ENCODE peak calls at places on chromosomes 13 and 19, in six cellular contexts. D is GM23338, V is neural progenitor cell, C is hepatocyte, H is HCT116, Y is OCI-LY7. A is an unnamed sample.

GRCh38 chr19:47353307-47353712 is 4.2 kb downstream of the DHX34 start:
- DNase-seq in V (no peak), C (no peak), Y (no peak), H (no peak), D (no peak), A (no peak)

GRCh38 chr19:55383279-55383788 is 758 bp downstream of the TMEM238 start:
- DNase-seq in D (peak), V (no peak), C (no peak), Y (no peak), H (no peak), A (no peak)

GRCh38 chr13:52665325-52665724 is 12.7 kb downstream of the SUGT1 start:
- DNase-seq in H (peak), D (peak), V (peak), C (peak), Y (peak), A (peak)

GRCh38 chr19:1016647-1017114 is 4.2 kb downstream of the TMEM259 start:
- DNase-seq in Y (no peak), D (no peak), H (no peak), V (no peak), C (peak), A (peak)

GRCh38 chr13:47901451-47901850 is 99.6 kb downstream of the SUCLA2 start:
- DNase-seq in C (no peak), D (no peak), V (peak), Y (no peak), H (no peak), A (no peak)

GRCh38 chr13:24074687-24075086 is 85.8 kb upstream of the SPATA13 start:
- DNase-seq in C (no peak), H (no peak), Y (no peak), D (no peak), V (no peak), A (peak)

GRCh38 chr19:38596057-38596981 is 21.4 kb downstream of the MAP4K1 start:
- DNase-seq in C (peak), H (peak), V (peak), Y (no peak), D (peak), A (peak)

GRCh38 chr13:32883501-32883900 is 132.7 kb upstream of the KL start:
- DNase-seq in C (no peak), Y (no peak), V (no peak), H (no peak), D (no peak), A (no peak)

GRCh38 chr19:8615813-8616596 is 5.5 kb upstream of the ADAMTS10 start:
- DNase-seq in C (peak), V (peak), D (peak), H (peak), Y (peak), A (peak)

GRCh38 chr19:4691383-4691782 is 21.2 kb upstream of the MYDGF start:
- DNase-seq in C (no peak), V (no peak), H (no peak), D (no peak), Y (no peak), A (no peak)

GRCh38 chr19:10543420-10544241 is at the start of gene ATG4D:
- DNase-seq in D (peak), H (peak), V (peak), Y (peak), C (peak), A (peak)

GRCh38 chr19:16801599-16801998 is 27.6 kb upstream of the SIN3B start:
- DNase-seq in D (no peak), V (no peak), H (no peak), Y (peak), C (no peak), A (peak)

GRCh38 chr19:41411682-41412265 is 14.2 kb downstream of the BCKDHA start:
- DNase-seq in C (no peak), Y (no peak), V (no peak), D (no peak), H (no peak), A (no peak)

GRCh38 chr13:90696656-90697055 is 650.8 kb upstream of the MIR17HG start:
- DNase-seq in Y (no peak), C (no peak), V (no peak), D (peak), H (no peak), A (peak)

GRCh38 chr13:42266464-42266863 is 5.5 kb upstream of the AKAP11 start:
- DNase-seq in Y (no peak), D (peak), H (no peak), C (no peak), V (no peak), A (peak)

GRCh38 chr19:13068064-13068807 is 34.4 kb downstream of the LYL1 start:
- DNase-seq in V (no peak), D (no peak), Y (no peak), C (no peak), H (no peak), A (no peak)

GRCh38 chr13:24927810-24928404 is 163.9 kb downstream of the RNF17 start:
- DNase-seq in C (no peak), Y (no peak), V (no peak), D (no peak), H (no peak), A (no peak)

GRCh38 chr19:39032164-39032918 is at the start of gene FBXO27:
- DNase-seq in V (peak), D (peak), Y (no peak), C (peak), H (peak), A (peak)

GRCh38 chr19:41981724-41982123 is 12.3 kb downstream of the ATP1A3 start:
- DNase-seq in D (no peak), C (no peak), V (no peak), H (no peak), Y (no peak), A (no peak)

GRCh38 chr13:110503979-110504499 is 57.5 kb downstream of the RAB20 start:
- DNase-seq in C (no peak), H (no peak), D (no peak), V (no peak), Y (no peak), A (no peak)

GRCh38 chr19:3708207-3708931 is at the start of gene TJP3:
- DNase-seq in H (peak), D (peak), Y (no peak), V (no peak), C (peak), A (peak)

GRCh38 chr19:51690359-51691121 is 2.6 kb upstream of the SPACA6 start:
- DNase-seq in D (peak), Y (peak), C (peak), H (no peak), V (peak), A (peak)

GRCh38 chr19:16252459-16253205 is 54.9 kb downstream of the AP1M1 start:
- DNase-seq in V (no peak), C (no peak), Y (peak), H (no peak), D (no peak), A (no peak)

GRCh38 chr19:5563941-5564612 is 3.7 kb downstream of the TINCR start:
- DNase-seq in D (no peak), C (peak), V (no peak), H (no peak), Y (no peak), A (peak)

GRCh38 chr13:39483326-39483725 is 119.7 kb downstream of the LHFPL6 start:
- DNase-seq in V (no peak), C (no peak), H (no peak), Y (no peak), D (no peak), A (no peak)

GRCh38 chr13:29513981-29514719 is 81.3 kb downstream of the SLC7A1 start:
- DNase-seq in V (no peak), Y (no peak), D (no peak), C (no peak), H (no peak), A (no peak)

GRCh38 chr19:54030895-54031586 is 32.7 kb downstream of the VSTM1 start:
- DNase-seq in C (no peak), D (peak), Y (peak), H (no peak), V (no peak), A (peak)

GRCh38 chr13:90420683-90421082 is 926.8 kb upstream of the MIR17HG start:
- DNase-seq in H (no peak), Y (no peak), C (no peak), V (no peak), D (peak), A (peak)

GRCh38 chr13:112658807-112659206 is 31.0 kb upstream of the ATP11A start:
- DNase-seq in Y (no peak), D (no peak), H (no peak), C (no peak), V (no peak), A (no peak)

GRCh38 chr13:50071399-50071798 is 56.2 kb downstream of the KCNRG start:
- DNase-seq in D (no peak), H (no peak), C (no peak), V (no peak), Y (no peak), A (no peak)

GRCh38 chr13:98216135-98216565 is 39.1 kb upstream of the RNF113B start:
- DNase-seq in H (peak), V (no peak), Y (no peak), D (no peak), C (no peak), A (peak)

GRCh38 chr19:44525721-44526430 is 3.6 kb downstream of the CEACAM20 start:
- DNase-seq in V (no peak), Y (no peak), D (peak), H (no peak), C (no peak), A (no peak)

DNA sequence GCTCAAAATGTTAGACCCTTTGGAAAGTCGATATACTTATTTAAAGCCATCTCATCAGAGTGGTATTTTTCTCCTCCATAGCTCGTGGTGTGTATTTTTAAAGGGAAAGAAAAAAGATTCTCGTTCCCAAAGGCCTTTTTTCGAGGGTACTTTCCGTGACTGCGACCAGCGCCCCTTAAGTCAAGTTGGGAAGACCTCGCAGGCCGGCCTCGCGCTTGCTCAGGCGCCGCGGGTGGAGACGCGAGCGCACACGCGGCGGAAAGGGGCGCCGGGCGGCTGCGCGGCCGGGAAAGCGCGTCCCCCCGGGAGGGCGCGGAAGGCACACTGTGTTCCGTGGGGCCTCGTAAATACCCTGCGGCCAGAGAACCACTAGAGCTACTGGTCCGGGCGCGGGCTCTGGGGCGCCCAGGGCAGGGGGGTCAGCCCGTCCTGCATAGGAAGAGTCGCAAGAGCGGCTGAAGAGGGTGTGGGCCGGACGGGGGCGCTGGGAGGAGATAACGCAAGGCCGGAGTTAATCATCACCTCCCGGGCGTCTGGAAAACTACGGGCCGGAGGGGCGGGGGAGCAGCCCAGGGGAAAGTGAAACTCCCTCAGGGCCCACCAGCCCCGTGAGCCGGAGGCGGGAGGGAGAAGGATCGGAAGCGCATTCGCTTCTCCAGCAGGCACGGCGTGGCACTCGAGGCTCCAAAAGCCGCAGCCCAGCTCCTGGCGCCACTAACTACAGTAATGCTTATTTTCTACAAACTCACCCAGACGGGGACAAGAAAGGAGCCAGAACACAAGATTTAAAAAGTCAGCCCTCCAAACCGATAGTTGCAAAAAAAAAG is 1.2 kb upstream of the WBP4 start:
- DNase-seq in H (peak), C (peak), Y (peak), V (peak), D (peak), A (peak)
- TF ChIP-seq CTCF in H (no peak), C (peak), Y (peak), V (peak), D (peak), A (peak)

GRCh38 chr19:35161434-35161743 is 6.9 kb downstream of the FXYD5 start:
- DNase-seq in D (no peak), C (no peak), V (no peak), Y (no peak), H (no peak), A (no peak)

GRCh38 chr19:35160629-35161433 is 6.3 kb downstream of the FXYD5 start:
- DNase-seq in H (no peak), Y (no peak), V (no peak), C (no peak), D (no peak), A (no peak)

GRCh38 chr19:35164418-35164817 is 9.9 kb downstream of the FXYD5 start:
- DNase-seq in V (no peak), Y (no peak), D (no peak), C (no peak), H (peak), A (no peak)

GRCh38 chr19:35165200-35166058 is 10.9 kb downstream of the FXYD5 start:
- DNase-seq in Y (no peak), V (no peak), C (no peak), D (no peak), H (no peak), A (no peak)

GRCh38 chr19:35162471-35163326 is 8.2 kb downstream of the FXYD5 start:
- DNase-seq in H (peak), V (no peak), Y (no peak), D (no peak), C (no peak), A (peak)
- H3K4me2 ChIP-seq in H (peak), V (no peak), Y (no peak), D (no peak), C (no peak), A (no peak)

GRCh38 chr19:33798701-33799111 is 2.0 kb downstream of the KCTD15 start:
- DNase-seq in Y (no peak), H (no peak), D (peak), V (peak), C (no peak), A (no peak)

GRCh38 chr19:33800012-33800680 is 3.5 kb downstream of the KCTD15 start:
- DNase-seq in C (no peak), V (no peak), D (no peak), Y (no peak), H (no peak), A (no peak)

GRCh38 chr19:33796164-33797100 is at the start of gene KCTD15:
- DNase-seq in H (no peak), D (peak), Y (peak), C (peak), V (peak), A (peak)

GRCh38 chr19:33799507-33799906 is 2.8 kb downstream of the KCTD15 start:
- DNase-seq in H (no peak), C (no peak), V (no peak), D (peak), Y (no peak), A (no peak)

DNA sequence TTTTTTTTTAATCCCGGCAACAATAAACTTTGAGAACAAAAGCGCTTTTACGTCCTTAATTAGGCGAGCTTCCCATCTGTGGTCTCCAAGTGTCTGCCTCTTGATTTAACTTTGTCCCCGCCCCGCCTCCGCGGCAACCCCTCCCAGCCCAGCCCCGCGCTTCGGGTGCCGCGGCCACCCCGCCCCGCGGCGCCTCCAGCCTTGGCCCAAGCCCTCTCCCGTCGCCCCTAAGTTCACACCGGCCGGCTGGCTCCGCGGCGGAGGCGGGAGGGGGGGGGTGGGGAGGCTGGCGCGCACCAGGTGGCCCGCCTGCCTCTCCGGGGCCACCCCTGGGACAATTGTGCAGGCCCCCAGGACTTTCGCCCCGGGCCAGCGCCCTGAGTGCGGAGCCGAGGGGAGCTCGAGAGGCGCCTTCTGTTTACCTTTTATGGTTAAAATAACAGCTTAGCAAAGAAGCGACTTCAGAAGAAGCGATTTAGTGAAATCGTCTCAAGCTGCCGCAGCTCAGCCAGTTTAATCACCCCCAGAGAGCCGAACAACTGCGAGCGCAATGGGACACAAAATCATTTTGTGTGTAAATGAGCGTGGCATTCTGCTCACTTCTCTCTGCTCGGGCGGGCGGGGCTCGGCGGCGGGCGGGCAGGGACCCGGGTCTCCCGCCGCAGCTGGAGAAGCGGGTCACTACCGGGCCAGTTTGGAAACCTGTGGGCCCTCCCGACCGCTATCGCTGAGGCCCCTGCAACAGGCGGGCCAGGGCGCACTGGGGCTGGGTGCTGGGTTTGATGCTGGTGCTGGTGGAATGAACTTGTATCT is 1.4 kb downstream of the KCTD15 start:
- DNase-seq in C (peak), D (peak), V (peak), Y (peak), H (no peak), A (no peak)
- TF ChIP-seq EZH2phosphoT487 in C (no peak), D (no peak), V (no peak), Y (no peak), H (no peak), A (no peak)

GRCh38 chr19:50551713-50552187 is 16.5 kb downstream of the LRRC4B start:
- DNase-seq in V (peak), D (peak), C (no peak), Y (no peak), H (no peak), A (no peak)
- TF ChIP-seq CTCF in V (no peak), D (no peak), C (no peak), Y (no peak), H (no peak), A (no peak)

DNA sequence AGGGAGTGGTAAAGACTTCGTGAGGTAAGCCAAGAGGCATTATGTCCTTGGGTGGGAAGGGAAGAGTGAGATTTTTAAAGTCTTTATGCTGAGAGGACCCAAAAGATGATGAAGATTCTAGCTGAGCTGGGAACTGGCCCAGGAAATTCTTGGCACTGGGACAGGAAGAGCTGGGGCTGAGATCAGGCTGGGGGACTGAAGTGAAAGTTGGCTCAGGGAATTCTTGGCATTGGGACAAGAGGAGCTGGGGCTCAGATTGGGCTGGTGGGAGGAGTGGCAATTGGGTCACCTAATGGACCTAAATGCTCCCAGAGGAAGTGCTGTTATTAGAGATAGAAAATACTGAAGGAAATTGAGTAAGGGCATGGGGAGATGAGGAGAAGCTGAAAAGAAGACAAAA is 8.9 kb downstream of the SCEL start:
- DNase-seq in Y (no peak), H (no peak), D (no peak), C (peak), V (no peak), A (peak)
- H3K4me2 ChIP-seq in Y (no peak), H (no peak), D (no peak), C (no peak), V (no peak), A (peak)

GRCh38 chr13:83449666-83450395 is 432.4 kb downstream of the SLITRK1 start:
- DNase-seq in H (no peak), D (peak), V (peak), Y (no peak), C (no peak), A (peak)
- TF ChIP-seq EZH2phosphoT487 in H (no peak), D (no peak), V (no peak), Y (no peak), C (no peak), A (no peak)

DNA sequence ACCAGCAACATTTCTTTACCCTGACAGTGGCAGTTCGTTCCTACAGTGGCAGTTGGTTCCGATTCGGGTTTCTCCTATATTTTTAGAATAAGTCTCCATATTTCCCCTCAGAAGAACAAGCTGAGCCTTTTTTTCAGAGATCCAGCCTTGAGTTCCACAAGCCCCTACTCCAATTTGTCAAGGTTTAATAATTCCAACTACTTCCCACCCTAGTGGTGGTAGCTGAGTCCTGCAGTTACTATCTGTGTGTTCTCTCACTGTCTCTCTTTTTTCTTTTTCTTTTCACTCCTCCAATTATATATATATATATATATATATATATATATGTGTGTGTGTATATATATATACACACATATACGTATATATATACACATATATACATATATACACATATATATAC is 1347.3 kb downstream of the PCDH9 start:
- DNase-seq in Y (no peak), D (peak), C (no peak), H (no peak), V (no peak), A (no peak)
- TF ChIP-seq CTCF in Y (peak), D (peak), C (no peak), H (no peak), V (peak), A (no peak)

GRCh38 chr19:21587117-21587461 is 81.7 kb downstream of the ZNF429 start:
- DNase-seq in Y (no peak), D (peak), H (no peak), C (no peak), V (no peak), A (no peak)

GRCh38 chr19:21587549-21587948 is 82.1 kb downstream of the ZNF429 start:
- DNase-seq in V (no peak), Y (no peak), H (no peak), C (no peak), D (no peak), A (no peak)

GRCh38 chr19:21586341-21587116 is 81.1 kb downstream of the ZNF429 start:
- DNase-seq in D (peak), Y (no peak), V (peak), C (peak), H (no peak), A (no peak)

GRCh38 chr19:21590868-21591267 is 85.5 kb downstream of the ZNF429 start:
- DNase-seq in C (no peak), Y (no peak), H (no peak), D (no peak), V (no peak), A (no peak)

DNA sequence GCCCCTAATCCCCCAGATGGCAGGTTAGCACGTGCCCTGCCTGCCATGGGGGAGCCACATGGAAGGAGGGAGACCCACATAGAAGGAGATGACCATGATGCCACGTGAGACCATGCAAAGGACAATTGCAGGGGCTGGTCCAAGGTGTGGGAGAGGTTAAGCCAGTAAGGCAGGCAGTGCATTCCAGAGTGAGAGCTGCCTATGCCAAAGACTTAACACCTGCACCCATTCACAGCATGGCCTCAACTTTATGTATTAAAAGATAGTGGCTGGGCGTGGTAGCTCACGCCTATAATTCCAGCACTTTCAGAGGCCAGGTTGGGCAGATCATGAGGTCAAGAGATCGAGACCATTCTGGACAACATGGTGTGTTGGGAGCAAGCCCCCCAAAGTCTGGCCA is 82.8 kb downstream of the ZNF429 start:
- DNase-seq in H (no peak), V (no peak), D (no peak), Y (no peak), C (no peak), A (no peak)
- H3K4me2 ChIP-seq in H (no peak), V (no peak), D (no peak), Y (no peak), C (no peak), A (no peak)

A was measured in PC-3.